ENCODE peak calls at places on chromosomes 11 and 22, in ten cellular contexts. I, J, K, Y, U, V, O, P, W and H are unnamed samples.

GRCh38 chr11:64723907-64724862 is 1.2 kb upstream of the NRXN2 start:
- DNase-seq in I (no peak), O (no peak), Y (no peak), J (no peak), U (no peak), P (no peak), W (no peak), K (no peak), V (peak; percentile 21), H (peak; percentile 55)

GRCh38 chr22:19879996-19880785 is 25.5 kb upstream of the GNB1L start:
- DNase-seq in U (no peak), W (peak; percentile 10), K (no peak), I (no peak), V (peak; percentile 58), J (no peak), Y (no peak), O (no peak), P (no peak), H (peak; percentile 70)

GRCh38 chr11:88293931-88294330 is 43.6 kb downstream of the CTSC start:
- DNase-seq in W (no peak), O (no peak), J (no peak), P (no peak), U (no peak), K (no peak), V (no peak), I (peak; percentile 28), Y (no peak), H (peak; percentile 49)

GRCh38 chr11:87451400-87451799 is 413.7 kb downstream of the TMEM135 start:
- DNase-seq in I (no peak), Y (no peak), J (no peak), U (no peak), K (no peak), W (no peak), V (no peak), P (no peak), O (no peak), H (no peak)

GRCh38 chr22:22552630-22553029 is 6.4 kb downstream of the PRAME start:
- DNase-seq in K (no peak), I (no peak), U (no peak), O (no peak), P (no peak), J (peak; percentile 11), W (no peak), V (no peak), Y (no peak), H (no peak)

GRCh38 chr22:38172016-38172431 is 9.6 kb downstream of the PLA2G6 start:
- DNase-seq in V (no peak), K (no peak), O (no peak), W (no peak), U (no peak), J (no peak), Y (no peak), I (no peak), P (no peak), H (no peak)

GRCh38 chr11:66868726-66869291 is 11.9 kb downstream of the LRFN4 start:
- DNase-seq in Y (peak; percentile 85), P (peak; percentile 83), V (peak; percentile 85), K (no peak), U (peak; percentile 42), O (peak; percentile 86), I (no peak), W (no peak), J (no peak), H (no peak)

GRCh38 chr22:44623771-44624510 is 78.1 kb upstream of the PRR5 start:
- DNase-seq in Y (no peak), U (no peak), J (peak; percentile 61), I (peak; percentile 11), P (no peak), W (no peak), O (no peak), V (no peak), K (no peak), H (peak; percentile 62)

GRCh38 chr11:113705871-113706654 is at the start of gene TMPRSS5:
- DNase-seq in O (no peak), Y (no peak), J (no peak), W (no peak), K (no peak), I (no peak), V (no peak), U (peak; percentile 32), P (no peak), H (no peak)

GRCh38 chr11:96318399-96318798 is 24.6 kb downstream of the MAML2 start:
- DNase-seq in V (no peak), P (no peak), J (no peak), Y (no peak), I (no peak), U (no peak), K (no peak), W (no peak), O (no peak), H (no peak)

GRCh38 chr11:126567419-126567818 is 211.9 kb downstream of the ST3GAL4 start:
- DNase-seq in I (no peak), Y (no peak), J (no peak), U (no peak), W (no peak), K (no peak), P (no peak), V (no peak), O (no peak), H (no peak)

GRCh38 chr11:134862796-134863195 is 450.8 kb upstream of the B3GAT1 start:
- DNase-seq in O (no peak), J (no peak), I (no peak), U (no peak), V (no peak), W (no peak), P (no peak), Y (no peak), K (no peak), H (no peak)

DNA sequence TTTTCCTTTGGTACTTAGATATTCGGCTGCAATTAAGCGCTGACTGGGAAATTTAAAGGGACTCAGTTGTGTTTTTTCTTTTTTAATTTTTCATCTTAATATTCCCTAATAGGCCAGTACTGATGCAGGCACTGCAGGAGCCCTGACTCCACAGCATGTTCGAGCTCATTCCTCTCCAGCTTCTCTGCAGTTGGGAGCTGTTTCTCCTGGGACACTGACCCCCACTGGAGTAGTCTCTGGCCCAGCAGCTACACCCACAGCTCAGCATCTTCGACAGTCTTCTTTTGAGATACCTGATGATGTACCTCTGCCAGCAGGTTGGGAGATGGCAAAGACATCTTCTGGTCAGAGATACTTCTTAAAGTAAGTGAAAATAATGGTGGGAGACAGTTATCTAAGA is 3.8 kb downstream of the YAP1 start:
- DNase-seq in U (no peak), K (no peak), V (no peak), Y (no peak), I (no peak), O (no peak), J (no peak), W (no peak), P (no peak), H (no peak)
- H3K4me3 ChIP-seq in U (no peak overlapping the region), K (no peak overlapping the region), V (peak overlapping the region; percentile 80), Y (no peak overlapping the region), I (no peak overlapping the region), O (no peak overlapping the region), J (peak overlapping the region; percentile 98), W (peak overlapping the region; percentile 10), P (no peak overlapping the region), H (no peak overlapping the region)

GRCh38 chr11:44893250-44894216 is 57.1 kb downstream of the TP53I11 start:
- DNase-seq in I (no peak), U (no peak), W (peak; percentile 37), P (peak; percentile 29), K (no peak), J (no peak), O (no peak), V (no peak), Y (no peak), H (no peak)
- H3K27me3 ChIP-seq in I (peaks cover 40% of the 10 kb centered on the region), U (no peaks in the 10 kb centered on the region), W (peaks cover 2% of the 10 kb centered on the region), P (no peaks in the 10 kb centered on the region), K (no peaks in the 10 kb centered on the region), J (no peaks in the 10 kb centered on the region), O (no peaks in the 10 kb centered on the region), V (no peaks in the 10 kb centered on the region), Y (peaks cover 8% of the 10 kb centered on the region), H (no peaks in the 10 kb centered on the region)

DNA sequence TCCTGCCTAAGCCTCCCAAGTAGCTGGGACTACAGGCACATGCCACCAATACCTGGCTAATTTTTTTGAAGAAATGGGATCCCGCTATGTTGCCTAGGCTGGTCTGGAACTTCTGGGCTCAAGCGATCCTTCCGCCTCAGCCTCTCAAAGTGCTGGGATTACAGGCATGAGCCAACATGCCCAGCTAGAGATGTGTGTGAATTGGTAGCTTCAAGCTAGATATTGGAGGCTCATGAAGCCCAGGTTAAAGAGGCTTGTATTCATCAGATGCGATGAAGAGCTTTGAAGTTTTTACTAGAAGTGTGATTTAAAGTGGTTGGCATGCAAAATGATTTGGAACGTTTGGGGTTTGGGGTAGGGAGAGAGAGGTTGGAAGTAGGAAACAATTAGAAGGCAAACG is 19.6 kb downstream of the NF2 start:
- DNase-seq in J (no peak), P (no peak), U (no peak), I (no peak), V (no peak), O (no peak), Y (no peak), K (no peak), W (no peak), H (no peak)
- H3K27ac ChIP-seq in J (no peak overlapping the region), P (no peak overlapping the region), U (no peak overlapping the region), I (peak overlapping the region; percentile 92), V (no peak overlapping the region), O (no peak overlapping the region), Y (peak overlapping the region; percentile 44), K (no peak overlapping the region), W (peak overlapping the region; percentile 32), H (no peak overlapping the region)

GRCh38 chr22:42074846-42075245 is 798 bp downstream of the PHETA2 start:
- DNase-seq in W (no peak), V (no peak), Y (no peak), U (no peak), O (no peak), I (no peak), P (no peak), K (no peak), J (no peak), H (no peak)

GRCh38 chr22:42073568-42074152 is 388 bp upstream of the PHETA2 start:
- DNase-seq in J (no peak), P (no peak), K (no peak), U (no peak), O (no peak), Y (no peak), W (no peak), V (no peak), I (no peak), H (no peak)

GRCh38 chr22:42076764-42077485 is 2.6 kb upstream of the SMDT1 start:
- DNase-seq in V (no peak), K (no peak), W (no peak), P (no peak), Y (peak; percentile 22), O (no peak), I (no peak), J (no peak), U (no peak), H (no peak)

GRCh38 chr22:42074153-42074750 is at the start of gene PHETA2:
- DNase-seq in V (peak; percentile 85), P (peak; percentile 65), U (no peak), K (no peak), I (no peak), Y (peak; percentile 61), O (peak; percentile 73), J (peak; percentile 63), W (peak; percentile 55), H (peak; percentile 75)

DNA sequence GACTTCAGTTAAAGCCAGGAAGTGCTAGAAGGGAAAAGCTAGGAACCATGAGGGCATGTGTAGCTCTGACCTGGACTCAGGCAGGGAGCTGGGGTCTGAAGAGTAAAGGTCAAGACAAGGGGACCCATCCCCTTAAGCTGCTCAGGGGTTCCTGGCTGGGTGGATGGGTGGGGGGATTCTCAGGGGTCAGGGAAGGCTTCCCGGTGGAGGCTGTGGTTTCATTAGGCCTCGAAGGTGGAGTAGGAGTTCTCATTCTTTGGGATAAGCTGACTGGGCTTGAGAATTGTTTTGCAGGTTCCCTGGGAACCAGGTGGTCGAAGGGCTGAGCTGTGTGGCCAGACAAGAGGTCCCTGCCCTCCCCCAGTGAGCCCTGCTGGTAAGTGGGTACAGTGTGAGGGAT is 1.2 kb downstream of the PHETA2 start:
- DNase-seq in I (no peak), K (no peak), P (no peak), O (no peak), J (no peak), W (no peak), Y (no peak), U (no peak), V (no peak), H (no peak)
- H3K4me3 ChIP-seq in I (peak overlapping the region; percentile 75), K (peak overlapping the region; percentile 75), P (no peak overlapping the region), O (no peak overlapping the region), J (no peak overlapping the region), W (peak overlapping the region; percentile 82), Y (no peak overlapping the region), U (no peak overlapping the region), V (peak overlapping the region; percentile 65), H (no peak overlapping the region)